ENCODE peak calls at places on chromosome 12, in five cellular contexts. H, Y, K, Z and C are unnamed samples.

GRCh38 chr12:46982629-46983392 is 96.6 kb upstream of the PCED1B start:
- DNase-seq in H (peak), Y (no peak), K (no peak), Z (no peak), C (no peak)

GRCh38 chr12:30847259-30847658 is 79.3 kb upstream of the TSPAN11 start:
- DNase-seq in H (peak), Y (no peak), K (no peak), Z (peak), C (no peak)

GRCh38 chr12:92488735-92489134 is 214.1 kb upstream of the PLEKHG7 start:
- DNase-seq in H (no peak), Y (no peak), K (no peak), Z (no peak), C (no peak)

GRCh38 chr12:54140958-54141388 is 47.8 kb downstream of the SMUG1 start:
- DNase-seq in H (peak), Y (peak), K (no peak), Z (no peak), C (no peak)

GRCh38 chr12:69570000-69570516 is 15.2 kb upstream of the CCT2 start:
- DNase-seq in H (no peak), Y (no peak), K (no peak), Z (no peak), C (no peak)

GRCh38 chr12:82705774-82706173 is 19.1 kb downstream of the TMTC2 start:
- DNase-seq in H (no peak), Y (no peak), K (no peak), Z (no peak), C (no peak)

GRCh38 chr12:98174410-98174809 is 341.0 kb upstream of the TMPO start:
- DNase-seq in H (no peak), Y (no peak), K (no peak), Z (no peak), C (peak)

GRCh38 chr12:76690916-76691700 is 72.8 kb upstream of the ZDHHC17 start:
- DNase-seq in H (no peak), Y (no peak), K (no peak), Z (no peak), C (no peak)

GRCh38 chr12:11862794-11863193 is 207.9 kb upstream of the BCL2L14 start:
- DNase-seq in H (no peak), Y (no peak), K (no peak), Z (peak), C (no peak)

GRCh38 chr12:115261691-115262398 is 577.9 kb upstream of the TBX3 start:
- DNase-seq in H (no peak), Y (no peak), K (no peak), Z (no peak), C (no peak)

GRCh38 chr12:51362307-51362706 is 15.8 kb upstream of the CELA1 start:
- DNase-seq in H (peak), Y (no peak), K (no peak), Z (no peak), C (no peak)

GRCh38 chr12:67531519-67531918 is 117.0 kb upstream of the DYRK2 start:
- DNase-seq in H (no peak), Y (no peak), K (no peak), Z (no peak), C (no peak)

GRCh38 chr12:78448692-78449091 is 415.9 kb upstream of the SYT1 start:
- DNase-seq in H (no peak), Y (no peak), K (no peak), Z (no peak), C (no peak)

GRCh38 chr12:127280393-127281275 is 986.3 kb upstream of the TMEM132C start:
- DNase-seq in H (no peak), Y (no peak), K (no peak), Z (no peak), C (no peak)

GRCh38 chr12:76337583-76337982 is 10.6 kb downstream of the BBS10 start:
- DNase-seq in H (no peak), Y (no peak), K (no peak), Z (peak), C (no peak)

GRCh38 chr12:116366456-116366776 is 88.9 kb upstream of the MED13L start:
- DNase-seq in H (no peak), Y (no peak), K (no peak), Z (no peak), C (no peak)

GRCh38 chr12:52380271-52380694 is 5.2 kb downstream of the KRT84 start:
- DNase-seq in H (no peak), Y (no peak), K (no peak), Z (peak), C (no peak)

DNA sequence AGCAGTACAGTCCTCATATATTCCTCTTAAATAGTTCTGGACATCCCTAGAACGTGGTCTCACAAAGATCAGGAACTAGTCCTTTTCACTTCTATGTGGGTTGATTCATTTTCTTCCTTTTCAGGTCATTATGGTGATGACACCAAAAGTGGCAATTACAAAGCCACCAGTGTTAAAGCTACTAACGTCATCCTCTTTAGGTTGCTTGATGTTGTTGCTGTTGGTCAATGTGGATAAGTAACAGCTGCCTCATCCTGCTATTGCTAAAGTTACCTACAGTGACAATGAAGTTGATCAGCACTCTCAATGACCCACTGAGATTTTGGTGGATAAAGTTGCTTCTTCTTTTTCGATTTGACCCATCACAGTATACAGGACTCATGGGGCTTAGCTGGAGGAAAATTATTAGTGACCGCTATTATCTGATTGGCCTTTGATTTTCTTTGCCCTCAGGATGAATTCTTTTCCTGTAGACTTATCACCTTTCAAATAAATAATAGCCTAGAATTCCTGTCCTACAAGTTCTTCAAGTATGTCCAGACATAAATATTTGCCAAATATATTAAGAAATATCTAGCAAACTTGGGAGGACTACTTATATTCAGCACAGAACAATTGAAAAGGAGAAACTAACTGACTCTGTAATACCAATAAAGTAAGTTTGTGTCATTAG is 54.0 kb upstream of the ATP2B1 start:
- DNase-seq in H (peak), Y (no peak), K (no peak), Z (no peak), C (no peak)
- H3K27ac ChIP-seq in H (no peak), Y (no peak), K (no peak), Z (no peak), C (no peak)

DNA sequence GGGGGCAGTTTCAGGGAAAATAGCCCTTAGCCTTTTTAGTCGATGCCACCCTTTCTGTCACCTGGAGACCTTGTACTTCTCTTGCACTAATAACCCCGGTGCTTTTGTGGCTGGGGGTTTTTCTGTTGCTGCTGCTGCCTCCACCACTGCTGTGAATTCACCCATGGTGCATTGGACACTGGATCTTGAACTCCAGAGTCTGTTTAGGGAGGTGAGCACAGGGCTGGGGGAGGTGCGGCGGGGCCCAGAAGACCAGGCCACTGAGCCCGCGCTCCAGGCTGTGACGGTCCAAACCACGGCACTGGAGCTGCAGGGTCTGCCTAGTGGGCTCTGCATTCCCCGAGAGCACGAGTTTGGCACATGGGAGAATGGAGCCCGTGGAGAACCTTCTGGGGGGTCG is 100.6 kb downstream of the NINJ2 start:
- DNase-seq in H (no peak), Y (no peak), K (no peak), Z (no peak), C (no peak)
- H3K27ac ChIP-seq in H (no peak), Y (peak), K (no peak), Z (no peak), C (no peak)

GRCh38 chr12:13165578-13166120 is 30.9 kb upstream of the EMP1 start:
- DNase-seq in H (peak), Y (no peak), K (peak), Z (peak), C (no peak)
- H3K27ac ChIP-seq in H (no peak), Y (peak), K (peak), Z (no peak), C (no peak)

DNA sequence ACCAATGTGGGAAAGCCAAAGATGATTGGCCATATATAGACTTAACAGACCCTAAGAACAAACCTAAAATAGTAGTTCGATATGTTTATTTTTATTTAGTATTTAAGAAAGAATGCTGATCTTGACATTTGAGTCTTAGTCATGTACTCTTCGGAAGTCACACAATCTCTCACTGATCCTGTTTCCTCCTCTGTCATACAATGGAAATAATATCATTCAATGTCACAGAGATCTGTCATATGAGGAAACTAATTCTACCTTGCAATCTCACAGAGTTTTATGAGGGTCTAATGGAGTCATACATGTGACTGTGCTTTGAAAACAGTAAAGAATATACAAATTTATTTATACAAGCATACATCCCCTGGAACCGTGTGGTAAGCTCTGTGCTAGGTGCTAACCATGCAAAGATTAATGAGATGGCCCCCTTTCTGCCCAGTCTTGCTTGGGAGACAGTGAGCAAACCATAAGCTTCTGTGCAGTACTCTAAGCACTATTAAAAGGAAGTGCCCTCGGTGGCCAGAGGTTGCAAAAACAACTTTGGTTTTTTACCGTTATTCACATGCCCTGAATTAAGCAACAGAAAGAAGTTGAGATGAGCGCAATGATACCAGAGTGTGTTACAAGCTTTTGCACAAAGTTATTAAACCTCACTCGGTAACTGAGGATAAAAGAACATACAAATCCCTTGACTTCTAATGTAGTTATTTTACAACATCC is 1.7 kb upstream of the LIN7A start:
- DNase-seq in H (no peak), Y (no peak), K (no peak), Z (peak), C (no peak)
- H3K27ac ChIP-seq in H (no peak), Y (no peak), K (no peak), Z (no peak), C (no peak)

GRCh38 chr12:119700078-119700477 is 32.1 kb downstream of the PRKAB1 start:
- DNase-seq in H (no peak), Y (no peak), K (no peak), Z (no peak), C (no peak)
- H3K27ac ChIP-seq in H (no peak), Y (no peak), K (no peak), Z (no peak), C (no peak)

GRCh38 chr12:6962285-6963015 is 8.0 kb downstream of the PHB2 start:
- DNase-seq in H (no peak), Y (peak), K (no peak), Z (no peak), C (no peak)

GRCh38 chr12:6961695-6962284 is 8.7 kb downstream of the PHB2 start:
- DNase-seq in H (peak), Y (peak), K (no peak), Z (peak), C (no peak)

GRCh38 chr12:6960291-6961277 is 9.4 kb downstream of the PTPN6 start:
- DNase-seq in H (peak), Y (no peak), K (no peak), Z (peak), C (no peak)

GRCh38 chr12:6959376-6960290 is 8.5 kb downstream of the PTPN6 start:
- DNase-seq in H (no peak), Y (peak), K (no peak), Z (no peak), C (no peak)

GRCh38 chr12:6961278-6961694 is 9.2 kb downstream of the PHB2 start:
- DNase-seq in H (peak), Y (peak), K (no peak), Z (no peak), C (no peak)
- H3K27ac ChIP-seq in H (peak), Y (peak), K (peak), Z (peak), C (peak)

DNA sequence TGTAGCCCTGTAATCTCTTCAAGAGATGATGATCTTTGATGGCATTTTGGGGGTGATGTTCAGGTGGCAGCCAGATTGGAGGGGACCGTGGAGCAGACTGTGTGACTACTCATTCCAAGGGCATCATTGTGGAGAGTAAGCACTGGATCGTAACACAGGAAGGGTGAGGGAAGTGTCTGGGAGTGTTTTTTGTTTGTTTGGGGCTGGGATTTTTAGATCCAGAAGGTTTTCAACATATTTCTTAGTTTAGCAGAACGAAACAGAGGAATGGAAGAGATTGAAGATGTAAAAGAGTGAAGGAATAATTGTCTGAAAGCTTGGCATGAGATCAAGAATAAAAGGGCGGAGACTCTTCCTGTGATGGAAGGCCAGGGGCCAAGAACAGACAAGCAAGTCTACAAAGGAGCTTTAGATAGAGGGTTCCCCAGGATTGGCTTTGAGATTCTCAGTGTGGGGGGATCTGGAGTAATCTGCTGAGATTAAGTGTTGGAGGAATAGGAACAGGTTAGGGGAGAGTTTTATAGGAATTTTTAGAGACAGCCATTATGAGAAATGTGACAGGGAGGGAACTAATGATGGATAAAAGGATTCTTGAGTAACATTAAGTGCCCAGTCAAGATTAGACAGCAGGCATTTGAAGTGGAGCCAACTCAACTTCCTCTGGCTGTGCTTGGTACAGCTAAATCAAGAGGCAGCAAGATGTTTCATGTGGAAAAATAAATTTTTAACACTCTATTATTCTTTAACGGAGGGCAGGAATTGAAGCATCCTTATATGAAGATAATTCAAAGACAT is 79.7 kb upstream of the REP15 start:
- DNase-seq in H (no peak), Y (no peak), K (no peak), Z (no peak), C (no peak)
- H3K27ac ChIP-seq in H (no peak), Y (peak), K (peak), Z (peak), C (no peak)

GRCh38 chr12:96770239-96770780 is 136.7 kb upstream of the NEDD1 start:
- DNase-seq in H (no peak), Y (no peak), K (no peak), Z (no peak), C (no peak)

GRCh38 chr12:96780330-96780729 is 126.7 kb upstream of the NEDD1 start:
- DNase-seq in H (no peak), Y (no peak), K (no peak), Z (no peak), C (no peak)

GRCh38 chr12:96776908-96777307 is 130.1 kb upstream of the NEDD1 start:
- DNase-seq in H (no peak), Y (no peak), K (no peak), Z (no peak), C (no peak)

GRCh38 chr12:96773031-96773430 is 134.0 kb upstream of the NEDD1 start:
- DNase-seq in H (no peak), Y (no peak), K (no peak), Z (no peak), C (no peak)

DNA sequence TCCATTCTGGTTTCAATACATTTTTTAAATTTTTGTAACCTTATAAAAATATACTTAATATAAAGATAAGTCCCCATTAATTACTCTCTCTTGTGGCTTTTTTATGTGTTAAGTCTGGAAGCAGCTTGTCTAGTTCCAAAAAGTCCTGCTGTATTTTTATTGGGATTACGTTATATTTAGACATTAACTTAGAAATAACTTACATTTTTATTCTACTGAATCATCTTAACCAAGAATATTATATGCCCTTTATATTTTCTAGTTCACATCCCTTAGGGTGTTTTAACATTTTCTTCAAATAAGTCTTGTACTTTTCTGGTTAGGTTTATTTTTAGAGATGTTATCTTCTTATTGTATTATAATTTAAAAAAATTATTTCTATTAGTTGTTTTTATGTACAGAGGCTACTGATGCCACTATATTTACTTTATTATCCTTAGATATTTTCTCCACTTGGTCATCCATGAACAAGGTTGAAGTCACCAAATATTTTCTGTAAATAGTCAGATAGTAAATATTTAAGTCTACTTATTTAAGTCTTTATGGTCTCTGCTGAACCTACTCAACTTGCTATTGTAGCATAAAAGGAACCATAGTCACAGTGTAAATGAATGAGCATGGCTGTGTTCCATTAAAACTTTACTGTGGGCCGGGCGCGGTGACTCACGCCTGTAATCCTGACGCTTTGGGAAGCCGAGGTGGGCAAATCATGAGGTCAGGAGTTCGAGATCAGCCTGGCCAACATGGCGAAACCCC is 132.4 kb upstream of the NEDD1 start:
- DNase-seq in H (no peak), Y (no peak), K (no peak), Z (peak), C (no peak)
- H3K27ac ChIP-seq in H (no peak), Y (no peak), K (no peak), Z (peak), C (no peak)

DNA sequence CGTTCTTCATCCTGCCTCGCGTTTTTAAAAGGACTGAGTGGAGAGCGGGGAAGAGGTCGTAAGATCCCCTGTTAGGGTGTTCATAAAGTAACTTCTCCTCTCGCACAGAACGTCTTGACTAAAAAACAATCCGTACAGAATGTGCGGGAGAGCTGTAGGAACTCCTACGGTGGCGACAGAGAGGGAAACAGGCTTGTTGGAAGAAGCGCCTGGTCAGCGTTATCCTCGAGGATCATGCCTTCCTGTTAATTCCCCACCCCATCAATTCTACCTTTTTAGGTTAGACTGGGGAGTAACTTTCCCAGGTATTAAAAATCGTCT is 395 bp upstream of the WASHC4 start:
- DNase-seq in H (no peak), Y (no peak), K (no peak), Z (peak), C (no peak)
- H3K27ac ChIP-seq in H (peak), Y (peak), K (peak), Z (peak), C (peak)